ENCODE peak calls at places on chromosomes 4 and X, in seven cellular contexts. K, W, Z, I, L, V and E are unnamed samples.

GRCh38 chr4:10212400-10212799 is 95.8 kb upstream of the WDR1 start:
- DNase-seq in W (no peak), Z (no peak), L (peak; percentile 64), K (no peak), V (no peak), I (peak; percentile 67), E (no peak)

GRCh38 chrX:22081475-22082092 is 49.5 kb downstream of the PHEX start:
- DNase-seq in W (peak; percentile 45), I (peak; percentile 43), L (peak; percentile 67), Z (peak; percentile 79), K (no peak), V (no peak), E (peak; percentile 11)

GRCh38 chr4:82745173-82745842 is 53.3 kb downstream of the SCD5 start:
- DNase-seq in V (no peak), L (peak; percentile 79), W (no peak), I (peak; percentile 94), K (no peak), Z (peak; percentile 86), E (no peak)

GRCh38 chr4:40672528-40673522 is 43.2 kb upstream of the RBM47 start:
- DNase-seq in Z (peak; percentile 98), V (no peak), K (no peak), W (peak; percentile 70), L (peak; percentile 93), I (peak; percentile 94), E (peak; percentile 37)

GRCh38 chr4:84924439-84924838 is 42.1 kb downstream of the WDFY3 start:
- DNase-seq in W (no peak), L (no peak), V (no peak), I (no peak), K (no peak), Z (no peak), E (no peak)

GRCh38 chr4:112881842-112882241 is 167.6 kb upstream of the ANK2 start:
- DNase-seq in Z (no peak), L (peak; percentile 25), W (no peak), V (no peak), I (no peak), K (peak; percentile 2), E (no peak)

GRCh38 chr4:17587094-17587822 is 10.3 kb downstream of the LAP3 start:
- DNase-seq in W (no peak), L (no peak), V (peak; percentile 20), I (no peak), K (no peak), Z (no peak), E (no peak)

GRCh38 chr4:88953400-88953799 is 103.6 kb downstream of the FAM13A start:
- DNase-seq in Z (peak; percentile 65), L (no peak), V (no peak), I (no peak), W (no peak), K (no peak), E (no peak)

GRCh38 chrX:54920610-54921426 is at the start of gene TRO:
- DNase-seq in I (no peak), L (peak; percentile 26), W (no peak), Z (peak; percentile 35), K (no peak), V (no peak), E (peak; percentile 49)

GRCh38 chr4:54745031-54745770 is 87.4 kb downstream of the KIT start:
- DNase-seq in K (no peak), W (no peak), V (no peak), Z (peak; percentile 16), I (peak; percentile 61), L (peak; percentile 32), E (no peak)

GRCh38 chr4:72109959-72110497 is 78.2 kb downstream of the NPFFR2 start:
- DNase-seq in I (peak; percentile 13), L (no peak), K (no peak), W (no peak), Z (no peak), V (no peak), E (no peak)

GRCh38 chrX:150688911-150689451 is 4.2 kb upstream of the MTMR1 start:
- DNase-seq in I (peak; percentile 90), K (no peak), W (no peak), L (peak; percentile 86), V (no peak), Z (peak; percentile 96), E (peak; percentile 50)

GRCh38 chr4:186404562-186405134 is 138.7 kb downstream of the F11 start:
- DNase-seq in I (no peak), K (no peak), Z (no peak), W (no peak), V (no peak), L (no peak), E (no peak)

GRCh38 chrX:68835468-68835867 is 6.6 kb downstream of the EFNB1 start:
- DNase-seq in I (no peak), W (no peak), V (no peak), L (no peak), K (no peak), Z (no peak), E (no peak)

GRCh38 chrX:130994671-130995070 is 63.5 kb upstream of the ARHGAP36 start:
- DNase-seq in Z (peak; percentile 12), V (no peak), K (no peak), L (peak; percentile 41), W (peak; percentile 16), I (no peak), E (peak; percentile 22)

GRCh38 chrX:154967603-154968002 is 54.9 kb downstream of the F8 start:
- DNase-seq in I (peak; percentile 11), W (no peak), K (no peak), Z (peak; percentile 4), V (no peak), L (peak; percentile 31), E (no peak)

GRCh38 chr4:111475001-111475400 is 670.3 kb upstream of the FAM241A start:
- DNase-seq in W (no peak), V (no peak), Z (peak; percentile 55), K (no peak), I (peak; percentile 6), L (peak; percentile 55), E (no peak)

GRCh38 chrX:12890467-12890866 is 16.0 kb upstream of the TLR8 start:
- DNase-seq in K (no peak), L (no peak), I (no peak), V (no peak), Z (peak; percentile 14), W (no peak), E (peak; percentile 29)

GRCh38 chr4:95158626-95159025 is 390.1 kb downstream of the UNC5C start:
- DNase-seq in K (no peak), Z (no peak), L (no peak), V (no peak), I (no peak), W (no peak), E (no peak)

GRCh38 chrX:19303216-19303880 is 40.4 kb upstream of the PDHA1 start:
- DNase-seq in K (no peak), L (peak; percentile 75), V (no peak), W (no peak), Z (peak; percentile 18), I (peak; percentile 72), E (no peak)

GRCh38 chr4:155722816-155723499 is 35.9 kb upstream of the GUCY1B1 start:
- DNase-seq in K (no peak), Z (no peak), V (no peak), L (peak; percentile 12), I (peak; percentile 11), W (no peak), E (no peak)

GRCh38 chrX:74246524-74246923 is 57.5 kb upstream of the ZCCHC13 start:
- DNase-seq in K (no peak), W (no peak), L (peak; percentile 62), Z (peak; percentile 39), I (peak; percentile 34), V (no peak), E (no peak)